ENCODE peak calls at places on chromosomes 4 and X, in seven cellular contexts. T is H1, D is GM12892, W is K562, J is HepG2, F is SK-N-SH, M is GM12878. Q is an unnamed sample.
A peak's percentile ranks its signal among the peaks of the same experiment; 100 is the strongest.

GRCh38 chr4:78237360-78237759 is 180.2 kb downstream of the FRAS1 start:
- DNase-seq in T (no peak), D (no peak), W (no peak), J (no peak), F (peak; percentile 48), M (no peak), Q (no peak)

GRCh38 chr4:82852751-82853053 is 38.3 kb downstream of the SEC31A start:
- DNase-seq in T (no peak), D (no peak), W (no peak), J (peak; percentile 19), F (no peak), M (no peak), Q (no peak)

GRCh38 chr4:136599890-136600289 is 932.4 kb downstream of the PCDH18 start:
- DNase-seq in T (no peak), D (no peak), W (no peak), J (peak; percentile 3), F (no peak), M (no peak), Q (no peak)

GRCh38 chr4:78661086-78661690 is 109.6 kb downstream of the ANXA3 start:
- DNase-seq in T (no peak), D (no peak), W (no peak), J (no peak), F (no peak), M (no peak), Q (no peak)

GRCh38 chr4:773214-773613 is 52.7 kb downstream of the CPLX1 start:
- DNase-seq in T (no peak), D (no peak), W (no peak), J (no peak), F (no peak), M (no peak), Q (no peak)

GRCh38 chr4:1355378-1355777 is 8.4 kb downstream of the UVSSA start:
- DNase-seq in T (no peak), D (no peak), W (no peak), J (no peak), F (no peak), M (no peak), Q (no peak)

GRCh38 chr4:112511294-112512118 is 4.5 kb downstream of the NEUROG2 start:
- DNase-seq in T (no peak), D (no peak), W (no peak), J (no peak), F (no peak), M (no peak), Q (no peak)

GRCh38 chrX:19791562-19791961 is 95.8 kb downstream of the SH3KBP1 start:
- DNase-seq in T (no peak), D (no peak), W (no peak), J (no peak), F (no peak), M (no peak), Q (no peak)

GRCh38 chr4:19580090-19580489 is 671.6 kb upstream of the SLIT2 start:
- DNase-seq in T (no peak), D (no peak), W (no peak), J (no peak), F (no peak), M (no peak), Q (no peak)

GRCh38 chr4:41963105-41963504 is 18.5 kb upstream of the DCAF4L1 start:
- DNase-seq in T (no peak), D (no peak), W (peak; percentile 19), J (peak; percentile 37), F (peak; percentile 17), M (no peak), Q (no peak)

GRCh38 chr4:113732923-113733527 is 28.5 kb downstream of the CAMK2D start:
- DNase-seq in T (no peak), D (no peak), W (no peak), J (no peak), F (no peak), M (no peak), Q (no peak)

GRCh38 chrX:21985332-21985777 is 44.8 kb downstream of the SMS start:
- DNase-seq in T (peak; percentile 68), D (peak; percentile 52), W (peak; percentile 71), J (peak; percentile 62), F (peak; percentile 80), M (peak; percentile 67), Q (peak; percentile 25)

GRCh38 chr4:148057425-148058020 is 325.6 kb downstream of the ARHGAP10 start:
- DNase-seq in T (no peak), D (no peak), W (no peak), J (no peak), F (no peak), M (peak; percentile 38), Q (no peak)

GRCh38 chr4:7067147-7067522 is 729 bp downstream of the GRPEL1 start:
- DNase-seq in T (no peak), D (no peak), W (peak; percentile 45), J (peak; percentile 40), F (no peak), M (no peak), Q (no peak)

GRCh38 chrX:123087326-123087725 is 96.8 kb upstream of the GRIA3 start:
- DNase-seq in T (no peak), D (no peak), W (no peak), J (peak; percentile 81), F (no peak), M (no peak), Q (no peak)

GRCh38 chrX:150219374-150220185 is 143.5 kb upstream of the MAMLD1 start:
- DNase-seq in T (peak; percentile 49), D (no peak), W (no peak), J (no peak), F (no peak), M (no peak), Q (no peak)

GRCh38 chr4:175306436-175306835 is 388.3 kb downstream of the ADAM29 start:
- DNase-seq in T (no peak), D (no peak), W (no peak), J (no peak), F (no peak), M (no peak), Q (no peak)

GRCh38 chr4:127997534-127998388 is 32.6 kb downstream of the ABHD18 start:
- DNase-seq in T (no peak), D (peak; percentile 16), W (no peak), J (no peak), F (no peak), M (peak; percentile 44), Q (peak; percentile 19)

GRCh38 chr4:878796-879729 is 53.1 kb downstream of the GAK start:
- DNase-seq in T (no peak), D (no peak), W (no peak), J (no peak), F (no peak), M (no peak), Q (no peak)

GRCh38 chr4:40305329-40306193 is 29.6 kb upstream of the CHRNA9 start:
- DNase-seq in T (no peak), D (no peak), W (no peak), J (no peak), F (no peak), M (peak; percentile 100), Q (no peak)

GRCh38 chrX:19747672-19748610 is 139.5 kb downstream of the SH3KBP1 start:
- DNase-seq in T (no peak), D (no peak), W (no peak), J (no peak), F (no peak), M (no peak), Q (no peak)

GRCh38 chrX:66914082-66914481 is 275.2 kb upstream of the EDA2R start:
- DNase-seq in T (no peak), D (no peak), W (no peak), J (peak; percentile 0), F (no peak), M (no peak), Q (no peak)

GRCh38 chr4:5143940-5144339 is 92.7 kb downstream of the STK32B start:
- DNase-seq in T (peak; percentile 19), D (no peak), W (no peak), J (no peak), F (no peak), M (no peak), Q (no peak)

GRCh38 chrX:129522184-129523059 is 868 bp downstream of the SMARCA1 start:
- DNase-seq in T (peak; percentile 53), D (peak; percentile 18), W (peak; percentile 62), J (peak; percentile 64), F (peak; percentile 78), M (no peak), Q (peak; percentile 8)

DNA sequence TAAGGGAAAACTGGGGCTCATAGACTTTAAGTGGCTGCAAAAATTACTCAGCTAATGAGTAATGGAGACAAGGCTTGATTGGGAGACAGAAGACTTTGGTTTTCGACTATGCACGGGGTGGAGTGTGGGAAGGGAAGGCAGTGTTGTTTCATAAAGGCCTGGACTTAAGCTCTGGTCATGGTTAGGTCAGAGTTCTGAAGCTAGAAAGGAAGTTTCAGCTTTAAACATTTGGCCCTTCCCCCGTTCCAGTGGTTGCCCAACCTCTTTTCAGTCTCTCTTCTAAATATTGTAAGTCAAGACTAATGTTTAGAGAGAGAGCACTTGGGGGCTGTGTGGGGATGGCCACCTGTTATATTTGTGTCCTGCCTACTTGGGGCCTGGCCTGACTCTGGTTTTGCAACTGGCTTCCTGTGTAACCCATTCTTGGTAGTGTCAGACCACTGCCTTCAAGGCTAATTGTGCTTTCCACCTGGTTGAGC is 21.0 kb downstream of the MSN start:
- DNase-seq in T (no peak), D (peak; percentile 38), W (no peak), J (no peak), F (no peak), M (peak; percentile 74), Q (peak; percentile 13)
- TF ChIP-seq TAF1 in T (no peak), D (no peak), W (no peak), J (no peak), F (no peak), M (no peak), Q (no peak)

GRCh38 chr4:86596802-86597201 is 2.7 kb downstream of the PTPN13 start:
- DNase-seq in T (no peak), D (no peak), W (no peak), J (no peak), F (no peak), M (no peak), Q (no peak)

GRCh38 chr4:86593726-86594558 is at the start of gene PTPN13:
- DNase-seq in T (peak; percentile 99), D (peak; percentile 50), W (peak; percentile 63), J (peak; percentile 42), F (peak; percentile 97), M (peak; percentile 84), Q (peak; percentile 74)

GRCh38 chr4:86595426-86595805 is 1.3 kb downstream of the PTPN13 start:
- DNase-seq in T (no peak), D (no peak), W (no peak), J (no peak), F (peak; percentile 12), M (no peak), Q (no peak)

GRCh38 chr4:86592553-86593249 is 1.4 kb upstream of the PTPN13 start:
- DNase-seq in T (no peak), D (no peak), W (no peak), J (no peak), F (no peak), M (no peak), Q (no peak)

GRCh38 chr4:86594559-86595425 is 677 bp downstream of the PTPN13 start:
- DNase-seq in T (peak; percentile 73), D (no peak), W (no peak), J (no peak), F (peak; percentile 63), M (no peak), Q (no peak)
- TF ChIP-seq TAF1 in T (no peak), D (no peak), W (no peak), J (no peak), F (peak; percentile 11), M (no peak), Q (no peak)

GRCh38 chr4:172489896-172490295 is 676.7 kb downstream of the GALNTL6 start:
- DNase-seq in T (no peak), D (no peak), W (no peak), J (no peak), F (no peak), M (no peak), Q (no peak)
- TF ChIP-seq TAF1 in T (no peak), D (no peak), W (no peak), J (no peak), F (no peak), M (no peak), Q (no peak)

GRCh38 chr4:156976147-156976546 is 4.5 kb upstream of the PDGFC start:
- DNase-seq in T (no peak), D (no peak), W (no peak), J (no peak), F (no peak), M (no peak), Q (no peak)
- TF ChIP-seq TAF1 in T (no peak), D (no peak), W (no peak), J (no peak), F (no peak), M (no peak), Q (no peak)